ENCODE peak calls at places on chromosomes 12 and 14, in nine cellular contexts. M is activated CD8-positive, alpha-beta memory T cell treated with anti-CD3 and anti-CD28 coated beads for 48 hours; T is ureter; K is left cardiac atrium; N is right lobe of liver; H is NCI-H2107; C is EL; D is foreskin fibroblast; O is uterus. V is an unnamed sample.

GRCh38 chr12:6946033-6946919 is 2.5 kb downstream of the C12orf57 start:
- DNase-seq in M (no peak), T (peak; percentile 93), K (peak; percentile 62), N (peak; percentile 97), H (peak; percentile 93), C (no peak), D (no peak), O (no peak), V (no peak)

GRCh38 chr12:96400631-96401060 is 407 bp upstream of the CDK17 start:
- DNase-seq in M (no peak), T (no peak), K (no peak), N (no peak), H (no peak), C (peak; percentile 50), D (no peak), O (no peak), V (peak; percentile 78)

GRCh38 chr12:4037747-4038312 is 164.6 kb upstream of the PARP11 start:
- DNase-seq in M (no peak), T (no peak), K (peak; percentile 39), N (no peak), H (no peak), C (peak; percentile 42), D (peak; percentile 75), O (peak; percentile 62), V (peak; percentile 67)

GRCh38 chr12:5466521-5466960 is 34.6 kb downstream of the NTF3 start:
- DNase-seq in M (no peak), T (no peak), K (no peak), N (no peak), H (no peak), C (peak; percentile 51), D (peak; percentile 57), O (no peak), V (no peak)

GRCh38 chr12:75444444-75445136 is 36.0 kb upstream of the GLIPR1 start:
- DNase-seq in M (no peak), T (no peak), K (no peak), N (no peak), H (no peak), C (peak; percentile 67), D (peak; percentile 84), O (no peak), V (no peak)

GRCh38 chr14:24815543-24815942 is 181.6 kb upstream of the GZMB start:
- DNase-seq in M (no peak), T (no peak), K (no peak), N (no peak), H (no peak), C (no peak), D (no peak), O (no peak), V (no peak)

GRCh38 chr12:19074700-19075099 is 54.8 kb upstream of the PLEKHA5 start:
- DNase-seq in M (no peak), T (no peak), K (no peak), N (no peak), H (no peak), C (peak; percentile 41), D (peak; percentile 65), O (no peak), V (no peak)

GRCh38 chr12:65532744-65533143 is 254.3 kb downstream of the MSRB3 start:
- DNase-seq in M (no peak), T (no peak), K (no peak), N (no peak), H (no peak), C (peak; percentile 98), D (peak; percentile 47), O (no peak), V (no peak)

GRCh38 chr14:97379091-97379531 is 581.9 kb downstream of the VRK1 start:
- DNase-seq in M (no peak), T (no peak), K (no peak), N (no peak), H (no peak), C (no peak), D (no peak), O (no peak), V (no peak)

GRCh38 chr12:29589852-29590251 is 92.4 kb upstream of the OVCH1 start:
- DNase-seq in M (no peak), T (no peak), K (no peak), N (no peak), H (no peak), C (no peak), D (peak; percentile 16), O (no peak), V (no peak)

V was measured in midbrain.